ENCODE peak calls at places on chromosome 4, in five cellular contexts. One of them, this sample, is unnamed.
A peak's percentile ranks its signal among the peaks of the same experiment; 100 is the strongest.

GRCh38 chr4:120071192-120071795 is 4.6 kb upstream of the MAD2L1 start:
- DNase-seq in D341Med: peak; percentile 31
- DNase-seq in KG1: no peak
- DNase-seq in activated CD8-positive, alpha-beta memory T cell treated with anti-CD3 and anti-CD28 coated beads for 48 hours: no peak
- DNase-seq in fibroblast of the aortic adventitia: peak; percentile 87
- DNase-seq in this sample: peak; percentile 49

GRCh38 chr4:24793219-24794005 is 2.0 kb upstream of the SOD3 start:
- DNase-seq in fibroblast of the aortic adventitia: peak; percentile 40
- DNase-seq in D341Med: no peak
- DNase-seq in activated CD8-positive, alpha-beta memory T cell treated with anti-CD3 and anti-CD28 coated beads for 48 hours: no peak
- DNase-seq in KG1: no peak
- DNase-seq in this sample: no peak

GRCh38 chr4:38449506-38450174 is 214.4 kb upstream of the KLF3 start:
- DNase-seq in D341Med: no peak
- DNase-seq in fibroblast of the aortic adventitia: no peak
- DNase-seq in activated CD8-positive, alpha-beta memory T cell treated with anti-CD3 and anti-CD28 coated beads for 48 hours: no peak
- DNase-seq in KG1: no peak
- DNase-seq in this sample: no peak

GRCh38 chr4:140236649-140237160 is 82.7 kb upstream of the MAML3 start:
- DNase-seq in fibroblast of the aortic adventitia: no peak
- DNase-seq in KG1: no peak
- DNase-seq in activated CD8-positive, alpha-beta memory T cell treated with anti-CD3 and anti-CD28 coated beads for 48 hours: no peak
- DNase-seq in D341Med: no peak
- DNase-seq in this sample: no peak

GRCh38 chr4:144648042-144648441 is 2.1 kb downstream of the HHIP start:
- DNase-seq in KG1: no peak
- DNase-seq in fibroblast of the aortic adventitia: peak; percentile 38
- DNase-seq in activated CD8-positive, alpha-beta memory T cell treated with anti-CD3 and anti-CD28 coated beads for 48 hours: no peak
- DNase-seq in D341Med: no peak
- DNase-seq in this sample: no peak

GRCh38 chr4:1991087-1991486 is 17.7 kb downstream of the NELFA start:
- DNase-seq in activated CD8-positive, alpha-beta memory T cell treated with anti-CD3 and anti-CD28 coated beads for 48 hours: no peak
- DNase-seq in fibroblast of the aortic adventitia: no peak
- DNase-seq in KG1: no peak
- DNase-seq in D341Med: no peak
- DNase-seq in this sample: no peak

GRCh38 chr4:6410078-6410477 is 62.3 kb downstream of the PPP2R2C start:
- DNase-seq in activated CD8-positive, alpha-beta memory T cell treated with anti-CD3 and anti-CD28 coated beads for 48 hours: no peak
- DNase-seq in KG1: no peak
- DNase-seq in D341Med: no peak
- DNase-seq in fibroblast of the aortic adventitia: no peak
- DNase-seq in this sample: no peak

GRCh38 chr4:87843936-87844335 is 11.2 kb downstream of the MEPE start:
- DNase-seq in activated CD8-positive, alpha-beta memory T cell treated with anti-CD3 and anti-CD28 coated beads for 48 hours: no peak
- DNase-seq in KG1: no peak
- DNase-seq in D341Med: no peak
- DNase-seq in fibroblast of the aortic adventitia: peak; percentile 83
- DNase-seq in this sample: no peak

GRCh38 chr4:26878729-26879415 is 18.2 kb downstream of the STIM2 start:
- DNase-seq in activated CD8-positive, alpha-beta memory T cell treated with anti-CD3 and anti-CD28 coated beads for 48 hours: no peak
- DNase-seq in fibroblast of the aortic adventitia: peak; percentile 34
- DNase-seq in D341Med: no peak
- DNase-seq in KG1: no peak
- DNase-seq in this sample: no peak

GRCh38 chr4:26300314-26301307 is 20.2 kb upstream of the RBPJ start:
- DNase-seq in KG1: no peak
- DNase-seq in fibroblast of the aortic adventitia: peak; percentile 57
- DNase-seq in D341Med: no peak
- DNase-seq in activated CD8-positive, alpha-beta memory T cell treated with anti-CD3 and anti-CD28 coated beads for 48 hours: no peak
- DNase-seq in this sample: no peak

GRCh38 chr4:6693274-6694176 is at the start of gene S100P:
- DNase-seq in activated CD8-positive, alpha-beta memory T cell treated with anti-CD3 and anti-CD28 coated beads for 48 hours: no peak
- DNase-seq in KG1: no peak
- DNase-seq in fibroblast of the aortic adventitia: no peak
- DNase-seq in D341Med: no peak
- DNase-seq in this sample: no peak

GRCh38 chr4:156977435-156978160 is 6.0 kb upstream of the PDGFC start:
- DNase-seq in fibroblast of the aortic adventitia: peak; percentile 77
- DNase-seq in KG1: no peak
- DNase-seq in D341Med: no peak
- DNase-seq in activated CD8-positive, alpha-beta memory T cell treated with anti-CD3 and anti-CD28 coated beads for 48 hours: no peak
- DNase-seq in this sample: no peak

GRCh38 chr4:82601242-82602015 is 39.6 kb upstream of the TMEM150C start:
- DNase-seq in activated CD8-positive, alpha-beta memory T cell treated with anti-CD3 and anti-CD28 coated beads for 48 hours: no peak
- DNase-seq in KG1: no peak
- DNase-seq in D341Med: no peak
- DNase-seq in fibroblast of the aortic adventitia: no peak
- DNase-seq in this sample: no peak

GRCh38 chr4:25440478-25441030 is 63.5 kb downstream of the ANAPC4 start:
- DNase-seq in KG1: no peak
- DNase-seq in fibroblast of the aortic adventitia: peak; percentile 92
- DNase-seq in D341Med: no peak
- DNase-seq in activated CD8-positive, alpha-beta memory T cell treated with anti-CD3 and anti-CD28 coated beads for 48 hours: no peak
- DNase-seq in this sample: no peak

GRCh38 chr4:163949976-163950601 is 455.6 kb downstream of the TMA16 start:
- DNase-seq in D341Med: no peak
- DNase-seq in fibroblast of the aortic adventitia: no peak
- DNase-seq in activated CD8-positive, alpha-beta memory T cell treated with anti-CD3 and anti-CD28 coated beads for 48 hours: no peak
- DNase-seq in KG1: no peak
- DNase-seq in this sample: no peak

GRCh38 chr4:181957088-181957487 is 286.1 kb upstream of the TENM3 start:
- DNase-seq in KG1: no peak
- DNase-seq in activated CD8-positive, alpha-beta memory T cell treated with anti-CD3 and anti-CD28 coated beads for 48 hours: no peak
- DNase-seq in D341Med: no peak
- DNase-seq in fibroblast of the aortic adventitia: peak; percentile 81
- DNase-seq in this sample: no peak

GRCh38 chr4:72312032-72312650 is 256.9 kb downstream of the ADAMTS3 start:
- DNase-seq in KG1: no peak
- DNase-seq in D341Med: no peak
- DNase-seq in fibroblast of the aortic adventitia: peak; percentile 96
- DNase-seq in activated CD8-positive, alpha-beta memory T cell treated with anti-CD3 and anti-CD28 coated beads for 48 hours: no peak
- DNase-seq in this sample: no peak

GRCh38 chr4:121726642-121727268 is 30.0 kb upstream of the ANXA5 start:
- DNase-seq in KG1: peak; percentile 17
- DNase-seq in fibroblast of the aortic adventitia: peak; percentile 83
- DNase-seq in D341Med: peak; percentile 53
- DNase-seq in activated CD8-positive, alpha-beta memory T cell treated with anti-CD3 and anti-CD28 coated beads for 48 hours: no peak
- DNase-seq in this sample: peak; percentile 44

GRCh38 chr4:78057600-78058560 is 757 bp downstream of the FRAS1 start:
- DNase-seq in fibroblast of the aortic adventitia: peak; percentile 34
- DNase-seq in D341Med: peak; percentile 69
- DNase-seq in KG1: peak; percentile 48
- DNase-seq in activated CD8-positive, alpha-beta memory T cell treated with anti-CD3 and anti-CD28 coated beads for 48 hours: no peak
- DNase-seq in this sample: peak; percentile 25

GRCh38 chr4:91502365-91502764 is 801.4 kb upstream of the GRID2 start:
- DNase-seq in KG1: no peak
- DNase-seq in activated CD8-positive, alpha-beta memory T cell treated with anti-CD3 and anti-CD28 coated beads for 48 hours: no peak
- DNase-seq in fibroblast of the aortic adventitia: no peak
- DNase-seq in D341Med: peak; percentile 34
- DNase-seq in this sample: no peak

GRCh38 chr4:118993329-118993728 is 104.7 kb downstream of the SYNPO2 start:
- DNase-seq in D341Med: no peak
- DNase-seq in activated CD8-positive, alpha-beta memory T cell treated with anti-CD3 and anti-CD28 coated beads for 48 hours: no peak
- DNase-seq in fibroblast of the aortic adventitia: no peak
- DNase-seq in KG1: no peak
- DNase-seq in this sample: no peak

GRCh38 chr4:1234811-1235292 is 14.1 kb downstream of the CTBP1 start:
- DNase-seq in KG1: no peak
- DNase-seq in fibroblast of the aortic adventitia: no peak
- DNase-seq in activated CD8-positive, alpha-beta memory T cell treated with anti-CD3 and anti-CD28 coated beads for 48 hours: no peak
- DNase-seq in D341Med: no peak
- DNase-seq in this sample: no peak

GRCh38 chr4:54152846-54153600 is 53.1 kb downstream of the GSX2 start:
- DNase-seq in fibroblast of the aortic adventitia: peak; percentile 75
- DNase-seq in KG1: no peak
- DNase-seq in activated CD8-positive, alpha-beta memory T cell treated with anti-CD3 and anti-CD28 coated beads for 48 hours: no peak
- DNase-seq in D341Med: no peak
- DNase-seq in this sample: no peak

GRCh38 chr4:180234730-180235129 is 2008.5 kb upstream of the TENM3 start:
- DNase-seq in KG1: no peak
- DNase-seq in D341Med: peak; percentile 36
- DNase-seq in activated CD8-positive, alpha-beta memory T cell treated with anti-CD3 and anti-CD28 coated beads for 48 hours: no peak
- DNase-seq in fibroblast of the aortic adventitia: no peak
- DNase-seq in this sample: no peak

GRCh38 chr4:38610844-38611550 is 53.0 kb upstream of the KLF3 start:
- DNase-seq in activated CD8-positive, alpha-beta memory T cell treated with anti-CD3 and anti-CD28 coated beads for 48 hours: no peak
- DNase-seq in KG1: no peak
- DNase-seq in fibroblast of the aortic adventitia: no peak
- DNase-seq in D341Med: no peak
- DNase-seq in this sample: no peak

GRCh38 chr4:158176108-158176507 is 3.3 kb upstream of the GASK1B start:
- DNase-seq in fibroblast of the aortic adventitia: peak; percentile 52
- DNase-seq in KG1: no peak
- DNase-seq in D341Med: no peak
- DNase-seq in activated CD8-positive, alpha-beta memory T cell treated with anti-CD3 and anti-CD28 coated beads for 48 hours: no peak
- DNase-seq in this sample: no peak

GRCh38 chr4:41611881-41612871 is 74.2 kb downstream of the LIMCH1 start:
- DNase-seq in fibroblast of the aortic adventitia: peak; percentile 62
- DNase-seq in activated CD8-positive, alpha-beta memory T cell treated with anti-CD3 and anti-CD28 coated beads for 48 hours: no peak
- DNase-seq in D341Med: no peak
- DNase-seq in KG1: no peak
- DNase-seq in this sample: no peak

GRCh38 chr4:139873111-139873866 is 207.7 kb downstream of the MGST2 start:
- DNase-seq in D341Med: no peak
- DNase-seq in activated CD8-positive, alpha-beta memory T cell treated with anti-CD3 and anti-CD28 coated beads for 48 hours: no peak
- DNase-seq in fibroblast of the aortic adventitia: peak; percentile 39
- DNase-seq in KG1: no peak
- DNase-seq in this sample: no peak

GRCh38 chr4:170580651-170581050 is 490.9 kb upstream of the AADAT start:
- DNase-seq in fibroblast of the aortic adventitia: no peak
- DNase-seq in activated CD8-positive, alpha-beta memory T cell treated with anti-CD3 and anti-CD28 coated beads for 48 hours: no peak
- DNase-seq in D341Med: no peak
- DNase-seq in KG1: no peak
- DNase-seq in this sample: no peak

GRCh38 chr4:85132117-85132516 is 165.6 kb upstream of the WDFY3 start:
- DNase-seq in activated CD8-positive, alpha-beta memory T cell treated with anti-CD3 and anti-CD28 coated beads for 48 hours: no peak
- DNase-seq in D341Med: no peak
- DNase-seq in fibroblast of the aortic adventitia: no peak
- DNase-seq in KG1: no peak
- DNase-seq in this sample: no peak

GRCh38 chr4:140094701-140095420 is 59.1 kb downstream of the MAML3 start:
- DNase-seq in fibroblast of the aortic adventitia: no peak
- DNase-seq in D341Med: no peak
- DNase-seq in activated CD8-positive, alpha-beta memory T cell treated with anti-CD3 and anti-CD28 coated beads for 48 hours: no peak
- DNase-seq in KG1: peak; percentile 50
- DNase-seq in this sample: peak; percentile 57

GRCh38 chr4:139740121-139740520 is 74.5 kb downstream of the MGST2 start:
- DNase-seq in activated CD8-positive, alpha-beta memory T cell treated with anti-CD3 and anti-CD28 coated beads for 48 hours: no peak
- DNase-seq in D341Med: no peak
- DNase-seq in KG1: no peak
- DNase-seq in fibroblast of the aortic adventitia: no peak
- DNase-seq in this sample: no peak

GRCh38 chr4:144627663-144628076 is 18.3 kb upstream of the HHIP start:
- DNase-seq in D341Med: no peak
- DNase-seq in activated CD8-positive, alpha-beta memory T cell treated with anti-CD3 and anti-CD28 coated beads for 48 hours: no peak
- DNase-seq in fibroblast of the aortic adventitia: peak; percentile 83
- DNase-seq in KG1: no peak
- DNase-seq in this sample: no peak

GRCh38 chr4:25926473-25926872 is 12.5 kb downstream of the SMIM20 start:
- DNase-seq in D341Med: no peak
- DNase-seq in activated CD8-positive, alpha-beta memory T cell treated with anti-CD3 and anti-CD28 coated beads for 48 hours: no peak
- DNase-seq in fibroblast of the aortic adventitia: no peak
- DNase-seq in KG1: no peak
- DNase-seq in this sample: no peak

GRCh38 chr4:103397527-103397926 is 199.4 kb upstream of the CENPE start:
- DNase-seq in fibroblast of the aortic adventitia: no peak
- DNase-seq in activated CD8-positive, alpha-beta memory T cell treated with anti-CD3 and anti-CD28 coated beads for 48 hours: no peak
- DNase-seq in KG1: no peak
- DNase-seq in D341Med: no peak
- DNase-seq in this sample: no peak